ENCODE peak calls at places on chromosomes 6 and 20, in four cellular contexts. One of them, this sample, is unnamed.

GRCh38 chr6:163370807-163371206 is 43.7 kb upstream of the QKI start:
- DNase-seq in SK-N-SH: no peak
- DNase-seq in WTC11: no peak
- DNase-seq in K562: no peak
- DNase-seq in this sample: no peak

GRCh38 chr20:18276821-18277220 is 11.5 kb upstream of the ZNF133 start:
- DNase-seq in SK-N-SH: peak
- DNase-seq in K562: peak
- DNase-seq in WTC11: peak
- DNase-seq in this sample: no peak

GRCh38 chr20:34530342-34530741 is 14.1 kb downstream of the DYNLRB1 start:
- DNase-seq in WTC11: no peak
- DNase-seq in K562: no peak
- DNase-seq in SK-N-SH: no peak
- DNase-seq in this sample: no peak

GRCh38 chr6:105363100-105363754 is 39.7 kb downstream of the PREP start:
- DNase-seq in K562: no peak
- DNase-seq in SK-N-SH: peak
- DNase-seq in WTC11: no peak
- DNase-seq in this sample: no peak

GRCh38 chr6:89834884-89835792 is 5.5 kb downstream of the CASP8AP2 start:
- DNase-seq in WTC11: no peak
- DNase-seq in K562: no peak
- DNase-seq in SK-N-SH: no peak
- DNase-seq in this sample: peak

GRCh38 chr6:64815718-64816117 is 891.3 kb downstream of the EYS start:
- DNase-seq in SK-N-SH: no peak
- DNase-seq in WTC11: no peak
- DNase-seq in K562: no peak
- DNase-seq in this sample: no peak

GRCh38 chr6:91376686-91377085 is 789.8 kb upstream of the MAP3K7 start:
- DNase-seq in K562: no peak
- DNase-seq in WTC11: peak
- DNase-seq in SK-N-SH: no peak
- DNase-seq in this sample: no peak

GRCh38 chr6:14316911-14317535 is 199.5 kb downstream of the CD83 start:
- DNase-seq in SK-N-SH: peak
- DNase-seq in K562: no peak
- DNase-seq in WTC11: peak
- DNase-seq in this sample: no peak

GRCh38 chr6:81614292-81614691 is 138.2 kb downstream of the TENT5A start:
- DNase-seq in WTC11: no peak
- DNase-seq in K562: no peak
- DNase-seq in SK-N-SH: no peak
- DNase-seq in this sample: no peak

GRCh38 chr6:139161817-139162284 is 27.0 kb downstream of the HECA start:
- DNase-seq in SK-N-SH: no peak
- DNase-seq in K562: no peak
- DNase-seq in WTC11: no peak
- DNase-seq in this sample: peak

GRCh38 chr6:170545405-170545804 is 7.7 kb downstream of the PSMB1 start:
- DNase-seq in SK-N-SH: no peak
- DNase-seq in WTC11: no peak
- DNase-seq in K562: no peak
- DNase-seq in this sample: no peak

GRCh38 chr20:61929971-61930666 is 135.6 kb downstream of the TAF4 start:
- DNase-seq in WTC11: no peak
- DNase-seq in SK-N-SH: no peak
- DNase-seq in K562: no peak
- DNase-seq in this sample: no peak

GRCh38 chr6:27865952-27866369 is 46.2 kb downstream of the OR2B2 start:
- DNase-seq in WTC11: peak
- DNase-seq in K562: no peak
- DNase-seq in SK-N-SH: no peak
- DNase-seq in this sample: no peak

GRCh38 chr6:136566851-136567250 is 16.6 kb upstream of the MAP7 start:
- DNase-seq in WTC11: no peak
- DNase-seq in K562: no peak
- DNase-seq in SK-N-SH: no peak
- DNase-seq in this sample: no peak

GRCh38 chr20:15638781-15639180 is 934.5 kb downstream of the KIF16B start:
- DNase-seq in WTC11: no peak
- DNase-seq in SK-N-SH: no peak
- DNase-seq in K562: no peak
- DNase-seq in this sample: no peak

GRCh38 chr20:36542019-36542488 is 735 bp downstream of the MYL9 start:
- DNase-seq in SK-N-SH: peak
- DNase-seq in WTC11: peak
- DNase-seq in K562: peak
- DNase-seq in this sample: no peak

GRCh38 chr6:7730852-7731251 is 5.0 kb downstream of the BMP6 start:
- DNase-seq in WTC11: no peak
- DNase-seq in SK-N-SH: no peak
- DNase-seq in K562: no peak
- DNase-seq in this sample: no peak

GRCh38 chr6:54125493-54125892 is 14.2 kb downstream of the MLIP start:
- DNase-seq in WTC11: no peak
- DNase-seq in K562: no peak
- DNase-seq in SK-N-SH: no peak
- DNase-seq in this sample: no peak

GRCh38 chr6:166635556-166635955 is 8.5 kb upstream of the RPS6KA2 start:
- DNase-seq in WTC11: no peak
- DNase-seq in SK-N-SH: no peak
- DNase-seq in K562: no peak
- DNase-seq in this sample: no peak

GRCh38 chr6:143236151-143236788 is 175.6 kb downstream of the AIG1 start:
- DNase-seq in SK-N-SH: peak
- DNase-seq in K562: no peak
- DNase-seq in WTC11: peak
- DNase-seq in this sample: no peak

GRCh38 chr6:19836799-19837510 is at the start of gene ID4:
- DNase-seq in K562: no peak
- DNase-seq in SK-N-SH: peak
- DNase-seq in WTC11: peak
- DNase-seq in this sample: no peak

GRCh38 chr6:153063936-153064335 is 61.4 kb upstream of the MTRF1L start:
- DNase-seq in SK-N-SH: no peak
- DNase-seq in K562: no peak
- DNase-seq in WTC11: no peak
- DNase-seq in this sample: no peak

GRCh38 chr6:140271759-140272377 is 897.4 kb upstream of the CITED2 start:
- DNase-seq in WTC11: no peak
- DNase-seq in K562: no peak
- DNase-seq in SK-N-SH: no peak
- DNase-seq in this sample: peak

GRCh38 chr6:156777866-156778614 is 862 bp downstream of the ARID1B start:
- DNase-seq in K562: peak
- DNase-seq in SK-N-SH: peak
- DNase-seq in WTC11: peak
- DNase-seq in this sample: no peak

GRCh38 chr6:3230275-3231212 is 3.1 kb upstream of the TUBB2B start:
- DNase-seq in WTC11: peak
- DNase-seq in K562: no peak
- DNase-seq in SK-N-SH: peak
- DNase-seq in this sample: no peak

DNA sequence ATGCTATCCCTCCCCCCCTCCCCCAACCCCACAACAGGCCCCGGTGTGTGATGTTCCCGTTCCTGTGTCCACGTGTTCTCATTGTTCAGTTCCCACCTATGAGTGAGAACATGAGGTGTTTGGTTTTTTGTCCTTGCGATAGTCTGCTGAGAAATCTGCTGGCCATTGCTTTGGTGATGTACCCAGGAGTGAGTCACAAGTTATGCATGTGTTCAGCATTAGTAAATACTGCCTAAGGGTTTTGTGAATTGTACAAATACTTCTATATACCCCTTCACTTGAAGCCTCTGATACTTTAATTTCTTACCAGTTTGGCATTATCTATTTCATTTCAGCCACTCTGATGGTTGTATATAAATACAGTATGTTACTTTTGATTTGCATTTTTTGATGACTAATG is 711.3 kb upstream of the GJE1 start:
- DNase-seq in WTC11: no peak
- DNase-seq in SK-N-SH: no peak
- DNase-seq in K562: no peak
- DNase-seq in this sample: no peak
- TF ChIP-seq USF1 in WTC11: no peak
- TF ChIP-seq USF1 in SK-N-SH: no peak
- TF ChIP-seq USF1 in K562: no peak
- TF ChIP-seq USF1 in this sample: no peak

DNA sequence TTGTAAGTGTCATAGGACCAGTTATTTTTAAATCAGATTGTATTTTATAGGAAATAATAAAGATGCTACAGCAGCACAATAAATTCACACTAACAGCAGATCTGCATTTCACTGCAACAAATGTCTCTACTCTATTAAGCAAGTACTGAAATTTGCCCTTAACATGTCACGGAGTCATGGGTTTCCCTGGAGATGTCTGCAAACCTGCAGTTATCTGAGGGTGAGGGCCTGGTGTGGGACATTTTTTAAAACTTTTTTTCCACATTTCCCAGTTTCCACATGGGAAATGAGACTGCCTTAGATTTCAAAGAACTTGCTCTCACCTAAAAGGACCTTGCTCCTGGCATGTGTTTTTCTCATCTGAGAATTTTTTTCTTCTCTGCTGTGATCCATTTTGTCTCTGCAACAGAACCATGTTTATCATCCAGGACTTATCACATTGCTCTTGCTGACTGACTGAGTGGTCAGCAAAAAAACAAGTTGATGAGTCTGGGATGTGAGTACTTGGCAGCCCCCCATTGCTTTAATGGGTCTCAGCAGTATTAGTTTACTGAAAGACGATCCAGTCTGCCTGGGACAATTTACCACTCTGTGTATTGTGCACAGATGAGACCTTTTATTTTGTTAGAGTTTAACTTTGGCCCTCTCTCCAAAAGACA is 268.9 kb downstream of the BTBD9 start:
- DNase-seq in SK-N-SH: no peak
- DNase-seq in K562: no peak
- DNase-seq in WTC11: no peak
- DNase-seq in this sample: no peak
- TF ChIP-seq USF1 in SK-N-SH: no peak
- TF ChIP-seq USF1 in K562: no peak
- TF ChIP-seq USF1 in WTC11: no peak
- TF ChIP-seq USF1 in this sample: no peak

DNA sequence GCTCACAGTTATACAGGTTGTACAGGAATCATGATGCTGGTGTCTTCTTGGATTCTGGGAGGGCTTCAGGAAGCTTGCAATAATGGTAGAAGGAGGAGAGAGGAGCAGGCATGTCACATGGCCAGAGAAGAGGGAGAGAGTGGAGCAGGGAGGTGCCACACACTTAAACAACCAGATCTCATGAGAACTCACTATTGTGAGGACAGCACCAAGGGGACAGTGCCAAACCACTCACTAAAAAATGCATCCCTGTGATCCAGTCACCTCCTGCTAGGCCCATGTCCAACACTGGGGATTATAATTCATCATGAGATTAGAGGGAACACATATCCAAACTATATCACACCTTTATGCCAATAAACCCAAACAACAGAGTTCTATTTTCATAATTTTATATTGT is 67.2 kb downstream of the TRDN start:
- DNase-seq in WTC11: no peak
- DNase-seq in K562: no peak
- DNase-seq in SK-N-SH: no peak
- DNase-seq in this sample: no peak
- TF ChIP-seq USF1 in WTC11: no peak
- TF ChIP-seq USF1 in K562: no peak
- TF ChIP-seq USF1 in SK-N-SH: no peak
- TF ChIP-seq USF1 in this sample: no peak

GRCh38 chr6:161393839-161394364 is 120.0 kb upstream of the AGPAT4 start:
- DNase-seq in SK-N-SH: peak
- DNase-seq in K562: peak
- DNase-seq in WTC11: no peak
- DNase-seq in this sample: peak
- TF ChIP-seq USF1 in SK-N-SH: no peak
- TF ChIP-seq USF1 in K562: no peak
- TF ChIP-seq USF1 in WTC11: no peak
- TF ChIP-seq USF1 in this sample: no peak

DNA sequence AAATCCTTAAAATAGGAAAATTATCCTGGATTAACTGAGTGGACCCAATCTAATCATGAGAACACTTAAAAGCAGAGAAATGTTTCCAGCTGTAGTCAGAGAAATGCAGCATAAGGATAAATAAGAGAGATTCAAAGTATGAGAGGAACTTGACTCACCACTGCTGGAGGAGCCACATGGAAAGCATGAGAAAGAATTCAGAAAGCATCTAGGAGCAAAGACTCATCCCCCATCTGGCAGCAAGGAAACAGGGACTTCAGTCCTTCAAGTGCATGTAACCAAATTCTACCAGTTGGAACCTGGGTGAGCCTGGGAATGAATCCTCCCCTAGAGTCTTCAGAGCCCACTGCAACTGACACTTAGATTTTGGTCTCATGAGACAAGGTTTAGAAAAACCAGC is 33.7 kb downstream of the RNF146 start:
- DNase-seq in WTC11: no peak
- DNase-seq in K562: no peak
- DNase-seq in SK-N-SH: no peak
- DNase-seq in this sample: no peak
- TF ChIP-seq USF1 in WTC11: no peak
- TF ChIP-seq USF1 in K562: no peak
- TF ChIP-seq USF1 in SK-N-SH: no peak
- TF ChIP-seq USF1 in this sample: no peak

GRCh38 chr20:57857969-57858368 is 148.2 kb upstream of the PMEPA1 start:
- DNase-seq in SK-N-SH: no peak
- DNase-seq in K562: no peak
- DNase-seq in WTC11: no peak
- DNase-seq in this sample: no peak

GRCh38 chr20:57860576-57860975 is 150.8 kb upstream of the PMEPA1 start:
- DNase-seq in SK-N-SH: no peak
- DNase-seq in K562: no peak
- DNase-seq in WTC11: no peak
- DNase-seq in this sample: no peak

GRCh38 chr20:57857118-57857517 is 147.3 kb upstream of the PMEPA1 start:
- DNase-seq in K562: no peak
- DNase-seq in WTC11: no peak
- DNase-seq in SK-N-SH: no peak
- DNase-seq in this sample: no peak

GRCh38 chr20:57851786-57852185 is 142.0 kb upstream of the PMEPA1 start:
- DNase-seq in K562: no peak
- DNase-seq in WTC11: no peak
- DNase-seq in SK-N-SH: no peak
- DNase-seq in this sample: no peak

GRCh38 chr20:57856658-57857057 is 146.8 kb upstream of the PMEPA1 start:
- DNase-seq in K562: no peak
- DNase-seq in SK-N-SH: no peak
- DNase-seq in WTC11: no peak
- DNase-seq in this sample: no peak
- TF ChIP-seq USF1 in K562: no peak
- TF ChIP-seq USF1 in SK-N-SH: no peak
- TF ChIP-seq USF1 in WTC11: no peak
- TF ChIP-seq USF1 in this sample: no peak